ENCODE peak calls at places on chromosome 1, in eight cellular contexts. One of them, this sample, is unnamed.

GRCh38 chr1:52059326-52059725 is 3.2 kb downstream of the BTF3L4 start:
- DNase-seq in stomach: no peak
- DNase-seq in lower lobe of right lung: no peak
- DNase-seq in mammary epithelial cell: peak; percentile 35
- DNase-seq in CD8-positive, alpha-beta T cell: no peak
- DNase-seq in GM23338: no peak
- DNase-seq in neural progenitor cell: no peak
- DNase-seq in BJ: peak; percentile 23
- DNase-seq in this sample: no peak

GRCh38 chr1:18907914-18908845 is 5.8 kb upstream of the ALDH4A1 start:
- DNase-seq in lower lobe of right lung: no peak
- DNase-seq in stomach: no peak
- DNase-seq in BJ: no peak
- DNase-seq in CD8-positive, alpha-beta T cell: no peak
- DNase-seq in mammary epithelial cell: no peak
- DNase-seq in GM23338: no peak
- DNase-seq in neural progenitor cell: peak; percentile 35
- DNase-seq in this sample: no peak

GRCh38 chr1:154719586-154720327 is 111.8 kb upstream of the ADAR start:
- DNase-seq in BJ: no peak
- DNase-seq in stomach: no peak
- DNase-seq in CD8-positive, alpha-beta T cell: no peak
- DNase-seq in neural progenitor cell: peak; percentile 24
- DNase-seq in mammary epithelial cell: no peak
- DNase-seq in GM23338: no peak
- DNase-seq in lower lobe of right lung: no peak
- DNase-seq in this sample: no peak

GRCh38 chr1:1275836-1276235 is 2.2 kb upstream of the UBE2J2 start:
- DNase-seq in mammary epithelial cell: no peak
- DNase-seq in GM23338: no peak
- DNase-seq in neural progenitor cell: no peak
- DNase-seq in CD8-positive, alpha-beta T cell: no peak
- DNase-seq in stomach: no peak
- DNase-seq in lower lobe of right lung: no peak
- DNase-seq in BJ: no peak
- DNase-seq in this sample: no peak

GRCh38 chr1:37763791-37764741 is 854 bp downstream of the EPHA10 start:
- DNase-seq in stomach: no peak
- DNase-seq in GM23338: peak; percentile 95
- DNase-seq in lower lobe of right lung: no peak
- DNase-seq in CD8-positive, alpha-beta T cell: no peak
- DNase-seq in BJ: no peak
- DNase-seq in neural progenitor cell: peak; percentile 95
- DNase-seq in mammary epithelial cell: peak; percentile 30
- DNase-seq in this sample: peak; percentile 6

GRCh38 chr1:107405241-107405640 is 264.4 kb downstream of the NTNG1 start:
- DNase-seq in neural progenitor cell: no peak
- DNase-seq in lower lobe of right lung: no peak
- DNase-seq in GM23338: no peak
- DNase-seq in BJ: peak; percentile 68
- DNase-seq in mammary epithelial cell: peak; percentile 52
- DNase-seq in stomach: no peak
- DNase-seq in CD8-positive, alpha-beta T cell: no peak
- DNase-seq in this sample: no peak

GRCh38 chr1:2481885-2482284 is 5.8 kb downstream of the PLCH2 start:
- DNase-seq in CD8-positive, alpha-beta T cell: no peak
- DNase-seq in lower lobe of right lung: no peak
- DNase-seq in mammary epithelial cell: no peak
- DNase-seq in neural progenitor cell: no peak
- DNase-seq in GM23338: no peak
- DNase-seq in stomach: peak; percentile 43
- DNase-seq in BJ: no peak
- DNase-seq in this sample: no peak

GRCh38 chr1:145960468-145961108 is 2.8 kb upstream of the LIX1L start:
- DNase-seq in stomach: peak; percentile 70
- DNase-seq in CD8-positive, alpha-beta T cell: no peak
- DNase-seq in neural progenitor cell: peak; percentile 90
- DNase-seq in lower lobe of right lung: peak; percentile 83
- DNase-seq in mammary epithelial cell: peak; percentile 20
- DNase-seq in BJ: no peak
- DNase-seq in GM23338: peak; percentile 92
- DNase-seq in this sample: no peak

DNA sequence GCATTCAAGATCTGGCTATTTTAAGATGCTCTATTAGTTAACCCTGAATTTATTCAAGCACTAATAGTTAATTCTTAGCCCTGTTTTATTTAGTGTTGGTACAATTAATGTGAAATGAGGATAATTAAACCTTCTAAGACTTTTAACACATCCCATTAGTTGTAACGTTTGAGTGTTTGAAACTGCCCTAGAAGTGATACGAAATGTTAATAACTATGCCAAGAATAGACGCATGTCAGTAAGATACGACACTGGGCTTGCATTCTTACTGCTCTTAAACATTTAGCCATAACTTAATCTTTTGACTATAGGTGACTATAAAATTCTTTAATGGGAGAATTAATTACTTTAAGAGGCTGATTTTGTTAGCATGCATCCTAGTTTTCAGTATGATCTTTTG is 9.8 kb downstream of the H3-3A start:
- DNase-seq in GM23338: no peak
- DNase-seq in neural progenitor cell: no peak
- DNase-seq in lower lobe of right lung: no peak
- DNase-seq in stomach: no peak
- DNase-seq in mammary epithelial cell: no peak
- DNase-seq in BJ: no peak
- DNase-seq in CD8-positive, alpha-beta T cell: no peak
- DNase-seq in this sample: no peak
- H3K27me3 ChIP-seq in GM23338: no peaks in the 10 kb centered on the region
- H3K27me3 ChIP-seq in neural progenitor cell: no peaks in the 10 kb centered on the region
- H3K27me3 ChIP-seq in lower lobe of right lung: no peaks in the 10 kb centered on the region
- H3K27me3 ChIP-seq in stomach: no peaks in the 10 kb centered on the region
- H3K27me3 ChIP-seq in mammary epithelial cell: no peaks in the 10 kb centered on the region
- H3K27me3 ChIP-seq in BJ: no peaks in the 10 kb centered on the region
- H3K27me3 ChIP-seq in CD8-positive, alpha-beta T cell: no peaks in the 10 kb centered on the region
- H3K27me3 ChIP-seq in this sample: no peaks in the 10 kb centered on the region

GRCh38 chr1:228219962-228220780 is 12.3 kb downstream of the OBSCN start:
- DNase-seq in lower lobe of right lung: no peak
- DNase-seq in neural progenitor cell: no peak
- DNase-seq in mammary epithelial cell: no peak
- DNase-seq in stomach: no peak
- DNase-seq in BJ: no peak
- DNase-seq in GM23338: no peak
- DNase-seq in CD8-positive, alpha-beta T cell: no peak
- DNase-seq in this sample: no peak
- TF ChIP-seq CTCF in lower lobe of right lung: no peak
- TF ChIP-seq CTCF in neural progenitor cell: no peak
- TF ChIP-seq CTCF in mammary epithelial cell: no peak
- TF ChIP-seq CTCF in stomach: no peak
- TF ChIP-seq CTCF in BJ: no peak
- TF ChIP-seq CTCF in GM23338: no peak
- TF ChIP-seq CTCF in CD8-positive, alpha-beta T cell: no peak
- TF ChIP-seq CTCF in this sample: no peak

DNA sequence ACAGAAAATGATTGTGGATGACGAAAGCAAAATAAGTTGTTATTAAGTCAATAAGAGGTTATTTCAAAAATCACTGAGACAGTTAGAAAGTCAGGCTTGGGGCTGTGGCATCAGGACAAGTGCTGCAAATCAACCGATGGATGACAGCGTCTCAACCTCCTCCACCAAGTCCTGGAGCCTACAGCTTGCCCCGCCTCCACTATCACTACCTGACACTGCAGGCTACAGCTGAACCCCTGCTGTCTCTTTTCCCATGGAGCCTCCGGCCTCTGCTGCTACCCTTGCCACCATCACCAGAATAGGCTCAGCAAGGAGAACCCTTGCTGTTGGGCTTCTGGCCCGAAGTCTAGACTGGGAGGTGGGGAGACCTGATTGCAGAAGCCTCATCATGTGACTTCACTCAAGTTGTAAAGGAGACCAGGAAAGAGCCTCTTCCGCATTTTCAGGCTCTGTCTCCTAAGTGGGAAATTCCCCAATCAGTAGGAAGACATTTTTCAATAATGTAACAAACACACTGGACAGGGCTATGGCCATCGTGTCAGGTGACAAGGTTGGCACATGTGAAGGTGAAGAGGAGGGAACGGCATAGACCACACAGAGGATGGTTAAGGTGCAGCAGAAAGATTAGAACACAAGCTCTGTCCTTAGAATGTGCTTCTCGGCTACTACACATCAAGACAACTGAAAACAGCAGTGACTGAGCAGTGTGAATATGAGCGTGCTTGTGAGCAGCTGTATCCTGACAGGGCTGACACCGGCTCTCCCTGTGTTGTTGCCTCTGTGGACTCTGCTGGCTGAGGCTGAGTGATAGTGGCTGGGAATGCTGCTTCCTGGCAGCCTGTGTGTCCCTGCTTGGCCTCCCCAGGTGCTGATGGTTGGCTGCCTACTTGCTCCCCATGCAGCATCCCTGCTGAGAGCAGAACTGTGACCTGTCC is 660.7 kb downstream of the PTPRU start:
- DNase-seq in mammary epithelial cell: no peak
- DNase-seq in neural progenitor cell: no peak
- DNase-seq in CD8-positive, alpha-beta T cell: no peak
- DNase-seq in GM23338: no peak
- DNase-seq in BJ: no peak
- DNase-seq in lower lobe of right lung: no peak
- DNase-seq in stomach: no peak
- DNase-seq in this sample: no peak
- H3K27me3 ChIP-seq in mammary epithelial cell: peaks cover 3% of the 10 kb centered on the region
- H3K27me3 ChIP-seq in neural progenitor cell: no peaks in the 10 kb centered on the region
- H3K27me3 ChIP-seq in CD8-positive, alpha-beta T cell: no peaks in the 10 kb centered on the region
- H3K27me3 ChIP-seq in GM23338: no peaks in the 10 kb centered on the region
- H3K27me3 ChIP-seq in BJ: no peaks in the 10 kb centered on the region
- H3K27me3 ChIP-seq in lower lobe of right lung: peaks cover 29% of the 10 kb centered on the region
- H3K27me3 ChIP-seq in stomach: peaks cover 86% of the 10 kb centered on the region
- H3K27me3 ChIP-seq in this sample: peaks cover 8% of the 10 kb centered on the region

DNA sequence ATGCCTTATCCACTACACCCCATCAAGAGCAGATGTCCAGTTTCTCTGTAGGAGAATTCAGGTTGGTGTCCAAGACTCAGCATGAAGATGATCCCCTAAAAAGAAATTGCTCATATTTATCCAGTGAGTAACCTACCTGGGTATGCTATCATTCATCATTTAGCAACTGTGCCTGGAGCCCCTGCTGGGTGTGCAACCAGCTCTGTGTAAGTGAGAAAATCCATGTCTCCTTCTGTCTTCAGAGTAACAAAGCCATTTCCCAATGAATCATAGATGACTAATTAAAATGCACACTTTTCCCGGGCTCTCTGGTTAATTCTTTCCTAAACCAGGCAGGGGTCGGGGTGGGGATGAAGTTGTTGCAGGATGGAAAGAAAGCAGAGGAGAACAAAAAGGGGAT is 35.8 kb downstream of the OLFML3 start:
- DNase-seq in BJ: no peak
- DNase-seq in mammary epithelial cell: peak; percentile 59
- DNase-seq in lower lobe of right lung: no peak
- DNase-seq in GM23338: no peak
- DNase-seq in CD8-positive, alpha-beta T cell: no peak
- DNase-seq in stomach: no peak
- DNase-seq in neural progenitor cell: no peak
- DNase-seq in this sample: no peak
- TF ChIP-seq CTCF in BJ: no peak
- TF ChIP-seq CTCF in mammary epithelial cell: no peak
- TF ChIP-seq CTCF in lower lobe of right lung: no peak
- TF ChIP-seq CTCF in GM23338: no peak
- TF ChIP-seq CTCF in CD8-positive, alpha-beta T cell: no peak
- TF ChIP-seq CTCF in stomach: no peak
- TF ChIP-seq CTCF in neural progenitor cell: no peak
- TF ChIP-seq CTCF in this sample: no peak

This sample was measured in AG04450.